ENCODE peak calls at places on chromosomes 16 and 17, in four cellular contexts. D, W, C and A are unnamed samples.

GRCh38 chr17:2067559-2067958 is 12.7 kb downstream of the HIC1 start:
- DNase-seq in C (no peak), D (no peak), W (peak; percentile 61), A (no peak)

GRCh38 chr17:63418540-63418939 is 27.6 kb downstream of the CYB561 start:
- DNase-seq in W (no peak), D (no peak), C (no peak), A (no peak)

GRCh38 chr17:75477493-75477862 is 21.0 kb downstream of the TMEM94 start:
- DNase-seq in C (no peak), D (no peak), W (no peak), A (no peak)

GRCh38 chr17:77058016-77058415 is 82.8 kb upstream of the SEC14L1 start:
- DNase-seq in W (no peak), D (no peak), C (no peak), A (no peak)

GRCh38 chr16:47567321-47567720 is 106.2 kb downstream of the PHKB start:
- DNase-seq in D (no peak), C (no peak), W (no peak), A (no peak)

GRCh38 chr16:56481468-56482112 is 30.2 kb downstream of the OGFOD1 start:
- DNase-seq in C (no peak), D (no peak), W (no peak), A (no peak)

GRCh38 chr16:54286330-54287017 is at the start of gene IRX3:
- DNase-seq in W (peak; percentile 96), D (no peak), C (no peak), A (peak; percentile 97)

GRCh38 chr17:61174310-61174709 is 225.3 kb upstream of the TBX2 start:
- DNase-seq in W (no peak), C (no peak), D (no peak), A (no peak)

GRCh38 chr17:78935419-78936323 is 10.5 kb upstream of the TIMP2 start:
- DNase-seq in C (no peak), W (peak; percentile 75), D (peak; percentile 65), A (peak; percentile 93)

GRCh38 chr17:39606434-39607056 is 1.2 kb downstream of the NEUROD2 start:
- DNase-seq in W (no peak), D (no peak), C (no peak), A (no peak)

GRCh38 chr17:69547947-69548346 is 133.4 kb downstream of the MAP2K6 start:
- DNase-seq in C (no peak), W (no peak), D (no peak), A (no peak)

GRCh38 chr17:41167561-41167960 is 460 bp downstream of the KRTAP4-3 start:
- DNase-seq in D (no peak), C (no peak), W (no peak), A (no peak)

GRCh38 chr16:75614247-75614897 is 8.7 kb downstream of the ADAT1 start:
- DNase-seq in D (no peak), C (no peak), W (no peak), A (peak; percentile 2)

GRCh38 chr16:6232060-6232459 is 1100.6 kb upstream of the RBFOX1 start:
- DNase-seq in W (no peak), D (no peak), C (no peak), A (no peak)

GRCh38 chr17:13030459-13031305 is 12.9 kb upstream of the ELAC2 start:
- DNase-seq in W (no peak), C (no peak), D (no peak), A (peak; percentile 76)

GRCh38 chr17:75036643-75037268 is 10.0 kb downstream of the ATP5PD start:
- DNase-seq in C (peak; percentile 91), D (peak; percentile 79), W (peak; percentile 94), A (peak; percentile 97)

GRCh38 chr16:28321700-28322411 is 29.5 kb downstream of the SBK1 start:
- DNase-seq in D (no peak), C (no peak), W (no peak), A (no peak)

GRCh38 chr17:59466943-59467801 is 98.2 kb upstream of the DHX40 start:
- DNase-seq in D (no peak), C (no peak), W (no peak), A (no peak)

GRCh38 chr16:30472328-30472942 is at the start of gene ITGAL:
- DNase-seq in W (peak; percentile 50), D (no peak), C (peak; percentile 94), A (no peak)

GRCh38 chr17:68732301-68732749 is 131.2 kb upstream of the FAM20A start:
- DNase-seq in C (no peak), D (no peak), W (no peak), A (no peak)

GRCh38 chr17:43721537-43722268 is 36.9 kb downstream of the SOST start:
- DNase-seq in W (no peak), C (no peak), D (no peak), A (no peak)

GRCh38 chr16:71956500-71956899 is 43.7 kb downstream of the PKD1L3 start:
- DNase-seq in W (no peak), D (no peak), C (no peak), A (no peak)

GRCh38 chr16:20075243-20075642 is 1.6 kb upstream of the GPR139 start:
- DNase-seq in W (no peak), C (no peak), D (no peak), A (peak; percentile 21)

GRCh38 chr16:23434380-23434779 is 18.6 kb downstream of the COG7 start:
- DNase-seq in D (no peak), W (no peak), C (no peak), A (no peak)

GRCh38 chr17:78200451-78200850 is 13.3 kb downstream of the AFMID start:
- DNase-seq in C (no peak), W (no peak), D (no peak), A (no peak)

GRCh38 chr17:4487820-4488716 is 10.6 kb upstream of the SPNS2 start:
- DNase-seq in C (no peak), D (no peak), W (no peak), A (no peak)

GRCh38 chr17:9925457-9925856 is 20.4 kb upstream of the RCVRN start:
- DNase-seq in D (no peak), C (no peak), W (no peak), A (no peak)

GRCh38 chr16:9816644-9817043 is 365.6 kb downstream of the GRIN2A start:
- DNase-seq in C (no peak), D (no peak), W (no peak), A (no peak)

GRCh38 chr16:11063432-11064201 is 119.3 kb downstream of the CLEC16A start:
- DNase-seq in C (no peak), W (no peak), D (no peak), A (no peak)

GRCh38 chr17:13114601-13115024 is 96.8 kb upstream of the ELAC2 start:
- DNase-seq in W (peak; percentile 35), D (no peak), C (no peak), A (no peak)

GRCh38 chr16:57071840-57072541 is 20.4 kb upstream of the CPNE2 start:
- DNase-seq in W (no peak), C (no peak), D (no peak), A (no peak)

GRCh38 chr16:3282103-3282746 is 1.1 kb upstream of the ZNF263 start:
- DNase-seq in D (no peak), C (no peak), W (no peak), A (peak; percentile 27)

GRCh38 chr17:8825802-8826201 is 26.6 kb upstream of the MFSD6L start:
- DNase-seq in D (no peak), C (no peak), W (no peak), A (peak; percentile 43)

GRCh38 chr16:4098496-4098895 is 17.7 kb downstream of the ADCY9 start:
- DNase-seq in D (no peak), W (no peak), C (peak; percentile 23), A (no peak)

GRCh38 chr16:80914379-80915078 is 92.2 kb downstream of the CMC2 start:
- DNase-seq in C (no peak), W (no peak), D (no peak), A (no peak)

GRCh38 chr16:78957328-78958100 is 643.0 kb downstream of the MAF start:
- DNase-seq in W (no peak), C (no peak), D (no peak), A (peak; percentile 61)

GRCh38 chr16:57276596-57276995 is 7.9 kb downstream of the PLLP start:
- DNase-seq in W (no peak), D (no peak), C (no peak), A (no peak)

GRCh38 chr16:84940670-84941551 is 70.4 kb downstream of the ZDHHC7 start:
- DNase-seq in D (peak; percentile 62), W (no peak), C (no peak), A (peak; percentile 92)

GRCh38 chr16:10979717-10980601 is 35.6 kb downstream of the CLEC16A start:
- DNase-seq in D (peak; percentile 31), W (peak; percentile 33), C (no peak), A (peak; percentile 57)

GRCh38 chr17:64765191-64765889 is 103.2 kb upstream of the SMURF2 start:
- DNase-seq in W (no peak), C (no peak), D (no peak), A (no peak)

GRCh38 chr16:720507-720989 is 398 bp upstream of the ANTKMT start:
- DNase-seq in C (no peak), D (no peak), W (peak; percentile 65), A (no peak)
- TF ChIP-seq CTCF in C (no peak), D (no peak), W (peak; percentile 6), A (no peak)

GRCh38 chr16:68331879-68332410 is 21.1 kb downstream of the PRMT7 start:
- DNase-seq in C (no peak), D (no peak), W (no peak), A (no peak)
- H3K4me3 ChIP-seq in C (no peak overlapping the region), D (no peak overlapping the region), W (no peak overlapping the region), A (no peak overlapping the region)

DNA sequence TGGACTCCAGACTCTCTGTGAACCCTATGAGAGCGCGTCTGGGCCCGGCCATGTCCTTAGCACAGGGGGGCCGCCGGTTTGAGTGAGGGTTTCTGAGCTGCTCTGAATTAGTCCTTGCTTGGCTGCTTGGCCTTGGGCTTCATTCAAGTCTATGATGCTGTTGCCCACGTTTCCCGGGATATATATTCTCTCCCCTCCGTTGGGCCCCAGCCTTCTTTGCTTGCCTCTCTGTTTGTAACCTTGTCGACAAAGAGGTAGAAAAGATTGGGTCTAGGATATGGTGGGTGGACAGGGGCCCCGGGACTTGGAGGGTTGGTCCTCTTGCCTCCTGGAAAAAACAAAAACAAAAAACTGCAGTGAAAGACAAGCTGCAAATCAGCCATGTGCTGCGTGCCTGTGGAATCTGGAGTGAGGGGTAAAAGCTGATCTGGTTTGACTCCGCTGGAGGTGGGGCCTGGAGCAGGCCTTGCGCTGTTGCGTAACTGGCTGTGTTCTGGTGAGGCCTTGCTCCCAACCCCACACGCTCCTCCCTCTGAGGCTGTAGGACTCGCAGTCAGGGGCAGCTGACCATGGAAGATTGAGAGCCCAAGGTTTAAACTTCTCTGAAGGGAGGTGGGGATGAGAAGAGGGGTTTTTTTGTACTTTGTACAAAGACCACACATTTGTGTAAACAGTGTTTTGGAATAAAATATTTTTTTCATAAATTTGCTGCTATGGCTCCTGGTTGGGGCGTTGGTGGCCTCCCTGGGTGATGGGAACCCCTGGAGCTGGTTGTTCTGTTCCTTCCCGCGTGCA is 23.1 kb downstream of the STAT5A start:
- DNase-seq in W (peak; percentile 94), C (peak; percentile 88), D (peak; percentile 90), A (peak; percentile 91)
- TF ChIP-seq POLR2A in W (no peak), C (no peak), D (peak; percentile 62), A (no peak)

GRCh38 chr17:28684963-28685362 is 23.0 kb downstream of the SUPT6H start:
- DNase-seq in W (no peak), D (no peak), C (no peak), A (no peak)
- TF ChIP-seq CTCF in W (no peak), D (no peak), C (no peak), A (no peak)